ENCODE peak calls at places on chromosomes 1 and 21, in ten cellular contexts. K is lower lobe of right lung, L is tibial nerve, J is HFFc6, W is cardiac fibroblast, V is left ventricle myocardium inferior, D is astrocyte, I is tibial artery, U is neural crest cell, P is heart right ventricle. A is an unnamed sample.

GRCh38 chr1:111515291-111516007 is 12.0 kb upstream of the ADORA3 start:
- DNase-seq in K (peak; percentile 79), L (no peak), J (peak; percentile 52), W (peak; percentile 51), V (peak; percentile 84), D (peak; percentile 57), I (peak; percentile 74), U (no peak), P (peak; percentile 87), A (no peak)

GRCh38 chr21:32605469-32605868 is 6.7 kb downstream of the CFAP298 start:
- DNase-seq in K (no peak), L (no peak), J (no peak), W (no peak), V (no peak), D (no peak), I (no peak), U (no peak), P (no peak), A (no peak)

GRCh38 chr1:94332952-94333351 is 85.2 kb upstream of the ABCD3 start:
- DNase-seq in K (no peak), L (no peak), J (peak; percentile 35), W (no peak), V (no peak), D (peak; percentile 56), I (no peak), U (no peak), P (no peak), A (no peak)

GRCh38 chr1:209398330-209398991 is 185.1 kb upstream of the CAMK1G start:
- DNase-seq in K (no peak), L (no peak), J (peak; percentile 97), W (peak; percentile 94), V (no peak), D (peak; percentile 94), I (peak; percentile 26), U (no peak), P (peak; percentile 40), A (no peak)

GRCh38 chr1:222546548-222547259 is 1.2 kb downstream of the HHIPL2 start:
- DNase-seq in K (no peak), L (no peak), J (peak; percentile 93), W (peak; percentile 79), V (no peak), D (peak; percentile 67), I (no peak), U (no peak), P (no peak), A (no peak)

GRCh38 chr1:93730621-93731020 is 49.0 kb upstream of the BCAR3 start:
- DNase-seq in K (no peak), L (no peak), J (no peak), W (no peak), V (no peak), D (no peak), I (no peak), U (no peak), P (no peak), A (no peak)

GRCh38 chr1:21268281-21269239 is 21.7 kb downstream of the ECE1 start:
- DNase-seq in K (no peak), L (no peak), J (no peak), W (no peak), V (no peak), D (no peak), I (no peak), U (no peak), P (no peak), A (no peak)

GRCh38 chr1:42251042-42251441 is 84.0 kb downstream of the FOXJ3 start:
- DNase-seq in K (no peak), L (no peak), J (no peak), W (no peak), V (no peak), D (no peak), I (no peak), U (no peak), P (no peak), A (no peak)

GRCh38 chr1:29033829-29034466 is 89.8 kb downstream of the TMEM200B start:
- DNase-seq in K (no peak), L (no peak), J (peak; percentile 38), W (peak; percentile 64), V (no peak), D (peak; percentile 10), I (no peak), U (no peak), P (no peak), A (no peak)

GRCh38 chr1:224666078-224666477 is 50.0 kb downstream of the CNIH3 start:
- DNase-seq in K (no peak), L (no peak), J (no peak), W (no peak), V (no peak), D (no peak), I (no peak), U (no peak), P (no peak), A (no peak)

GRCh38 chr1:150484861-150485260 is 2.4 kb upstream of the TARS2 start:
- DNase-seq in K (no peak), L (no peak), J (peak; percentile 30), W (peak; percentile 54), V (no peak), D (peak; percentile 21), I (no peak), U (no peak), P (no peak), A (no peak)

GRCh38 chr1:172408958-172409357 is 11.5 kb upstream of the C1orf105 start:
- DNase-seq in K (no peak), L (no peak), J (peak; percentile 64), W (no peak), V (no peak), D (peak; percentile 47), I (no peak), U (no peak), P (no peak), A (no peak)

GRCh38 chr1:55474168-55474786 is 259.1 kb upstream of the USP24 start:
- DNase-seq in K (no peak), L (no peak), J (no peak), W (peak; percentile 78), V (no peak), D (no peak), I (no peak), U (no peak), P (no peak), A (no peak)

GRCh38 chr1:167138703-167139102 is 44.8 kb downstream of the STYXL2 start:
- DNase-seq in K (no peak), L (no peak), J (no peak), W (no peak), V (no peak), D (no peak), I (no peak), U (no peak), P (no peak), A (no peak)

GRCh38 chr1:182684128-182684828 is at the start of gene RGS8:
- DNase-seq in K (no peak), L (no peak), J (no peak), W (no peak), V (no peak), D (no peak), I (no peak), U (no peak), P (no peak), A (no peak)

DNA sequence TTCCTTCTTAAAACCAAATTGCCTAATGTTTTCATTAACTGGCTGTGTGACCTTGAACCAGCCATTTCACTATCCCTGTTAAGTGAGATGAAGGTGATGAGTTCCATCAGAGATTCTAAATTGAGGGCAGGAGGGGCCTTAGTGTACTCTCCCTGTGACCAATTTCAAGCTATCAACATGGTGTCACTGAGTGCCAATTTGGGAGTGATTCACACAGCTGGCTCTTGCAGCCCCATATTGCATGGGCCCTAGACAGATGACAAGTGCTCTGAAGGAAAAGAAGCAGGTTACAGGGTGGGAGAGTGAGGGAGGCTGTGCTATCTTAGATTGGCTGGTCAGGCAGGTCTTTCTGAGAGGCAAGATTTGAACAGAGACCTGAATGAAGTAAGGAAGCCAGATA is 13.0 kb upstream of the TACSTD2 start:
- DNase-seq in K (no peak), L (no peak), J (no peak), W (no peak), V (no peak), D (no peak), I (no peak), U (no peak), P (no peak), A (no peak)
- TF ChIP-seq CTCF in K (no peak), L (no peak), J (no peak), W (no peak), V (no peak), D (no peak), I (no peak), U (no peak), P (no peak), A (no peak)

GRCh38 chr1:156130578-156130942 is 16.0 kb downstream of the LMNA start:
- DNase-seq in K (no peak), L (no peak), J (no peak), W (no peak), V (no peak), D (no peak), I (no peak), U (no peak), P (no peak), A (no peak)
- TF ChIP-seq CTCF in K (peak; percentile 16), L (no peak), J (peak; percentile 65), W (no peak), V (peak; percentile 2), D (no peak), I (no peak), U (no peak), P (no peak), A (peak; percentile 12)

GRCh38 chr1:151888972-151889570 is 20.2 kb downstream of the THEM4 start:
- DNase-seq in K (no peak), L (no peak), J (no peak), W (peak; percentile 11), V (no peak), D (no peak), I (no peak), U (no peak), P (no peak), A (no peak)

GRCh38 chr1:151882466-151882865 is 26.8 kb downstream of the THEM4 start:
- DNase-seq in K (no peak), L (no peak), J (no peak), W (no peak), V (no peak), D (no peak), I (no peak), U (no peak), P (no peak), A (no peak)

GRCh38 chr1:151885479-151885878 is 23.8 kb downstream of the THEM4 start:
- DNase-seq in K (no peak), L (no peak), J (no peak), W (no peak), V (no peak), D (no peak), I (no peak), U (no peak), P (no peak), A (no peak)

GRCh38 chr1:151891515-151891914 is 17.8 kb downstream of the THEM4 start:
- DNase-seq in K (no peak), L (no peak), J (no peak), W (no peak), V (no peak), D (no peak), I (no peak), U (no peak), P (no peak), A (no peak)

GRCh38 chr1:151887028-151887427 is 22.3 kb downstream of the THEM4 start:
- DNase-seq in K (no peak), L (no peak), J (peak; percentile 52), W (peak; percentile 79), V (no peak), D (peak; percentile 44), I (no peak), U (no peak), P (no peak), A (no peak)
- TF ChIP-seq CTCF in K (no peak), L (no peak), J (no peak), W (no peak), V (no peak), D (no peak), I (no peak), U (no peak), P (no peak), A (no peak)

GRCh38 chr1:232627645-232628334 is 2.1 kb downstream of the SIPA1L2 start:
- DNase-seq in K (no peak), L (no peak), J (no peak), W (peak; percentile 30), V (no peak), D (peak; percentile 34), I (no peak), U (no peak), P (no peak), A (no peak)
- TF ChIP-seq CTCF in K (peak; percentile 47), L (peak; percentile 27), J (peak; percentile 21), W (peak; percentile 31), V (peak; percentile 27), D (peak; percentile 49), I (no peak), U (peak; percentile 73), P (peak; percentile 32), A (peak; percentile 55)

A was measured in osteocyte.